ENCODE peak calls at places on chromosomes 6 and 20, in four cellular contexts. M is epithelial cell of esophagus, Q is choroid plexus epithelial cell, E is NCI-H748 treated with DMSO at 0.1 percent for 48 hours. J is an unnamed sample.

GRCh38 chr6:69984506-69984905 is 118.2 kb downstream of the COL19A1 start:
- DNase-seq in M (no peak), Q (no peak), E (no peak), J (no peak)

GRCh38 chr6:134079406-134079921 is 27.0 kb upstream of the SLC2A12 start:
- DNase-seq in M (peak; percentile 63), Q (no peak), E (peak; percentile 18), J (no peak)

GRCh38 chr6:125953502-125953875 is 3.1 kb upstream of the HINT3 start:
- DNase-seq in M (peak; percentile 73), Q (no peak), E (peak; percentile 80), J (peak; percentile 61)

GRCh38 chr6:32973934-32974333 is 5.5 kb downstream of the BRD2 start:
- DNase-seq in M (peak; percentile 55), Q (peak; percentile 82), E (no peak), J (peak; percentile 28)

GRCh38 chr20:62422636-62423325 is 4.6 kb downstream of the RBBP8NL start:
- DNase-seq in M (no peak), Q (no peak), E (no peak), J (no peak)

GRCh38 chr6:88722691-88723090 is 240.7 kb downstream of the RNGTT start:
- DNase-seq in M (no peak), Q (peak; percentile 74), E (no peak), J (no peak)

GRCh38 chr20:63828545-63828944 is 2.5 kb downstream of the ZBTB46 start:
- DNase-seq in M (no peak), Q (no peak), E (no peak), J (no peak)

GRCh38 chr6:15556711-15557110 is 106.1 kb downstream of the DTNBP1 start:
- DNase-seq in M (no peak), Q (no peak), E (no peak), J (no peak)

GRCh38 chr6:169407338-169407737 is 153.7 kb upstream of the THBS2 start:
- DNase-seq in M (no peak), Q (no peak), E (no peak), J (no peak)

GRCh38 chr6:85404497-85405174 is 45.2 kb upstream of the NT5E start:
- DNase-seq in M (peak; percentile 96), Q (peak; percentile 87), E (no peak), J (peak; percentile 94)

GRCh38 chr6:152129606-152130249 is 322.2 kb downstream of the ESR1 start:
- DNase-seq in M (no peak), Q (peak; percentile 48), E (no peak), J (no peak)

GRCh38 chr6:76876922-76877553 is 586.3 kb downstream of the HTR1B start:
- DNase-seq in M (peak; percentile 65), Q (peak; percentile 65), E (peak; percentile 82), J (peak; percentile 76)

GRCh38 chr6:4957521-4958231 is 46.2 kb downstream of the RPP40 start:
- DNase-seq in M (no peak), Q (no peak), E (no peak), J (peak; percentile 39)

GRCh38 chr20:30168025-30168799 is 1089.3 kb upstream of the DEFB115 start:
- DNase-seq in M (no peak), Q (no peak), E (no peak), J (no peak)

GRCh38 chr6:27136077-27136644 is 111.3 kb upstream of the PRSS16 start:
- DNase-seq in M (no peak), Q (no peak), E (no peak), J (no peak)

J was measured in PC-3.